ENCODE peak calls at places on chromosomes 3 and 15, in six cellular contexts. One of them, this sample, is unnamed.

GRCh38 chr3:42477696-42478095 is 24.7 kb upstream of the VIPR1 start:
- DNase-seq in IMR-90: no peak
- DNase-seq in cardiac fibroblast: no peak
- DNase-seq in AG10803: no peak
- DNase-seq in B cell: no peak
- DNase-seq in tibial nerve: no peak
- DNase-seq in this sample: no peak

GRCh38 chr3:183148056-183148455 is 14.5 kb downstream of the LAMP3 start:
- DNase-seq in IMR-90: peak
- DNase-seq in cardiac fibroblast: peak
- DNase-seq in AG10803: peak
- DNase-seq in B cell: no peak
- DNase-seq in tibial nerve: no peak
- DNase-seq in this sample: no peak

GRCh38 chr3:188153498-188153948 is 434 bp upstream of the LPP start:
- DNase-seq in IMR-90: peak
- DNase-seq in cardiac fibroblast: peak
- DNase-seq in AG10803: peak
- DNase-seq in B cell: no peak
- DNase-seq in tibial nerve: peak
- DNase-seq in this sample: peak

GRCh38 chr3:23085256-23085655 is 117.9 kb upstream of the UBE2E2 start:
- DNase-seq in IMR-90: no peak
- DNase-seq in cardiac fibroblast: peak
- DNase-seq in AG10803: no peak
- DNase-seq in B cell: no peak
- DNase-seq in tibial nerve: no peak
- DNase-seq in this sample: no peak

GRCh38 chr3:111954228-111954990 is 24.4 kb upstream of the ABHD10 start:
- DNase-seq in IMR-90: peak
- DNase-seq in cardiac fibroblast: no peak
- DNase-seq in AG10803: peak
- DNase-seq in B cell: no peak
- DNase-seq in tibial nerve: no peak
- DNase-seq in this sample: no peak

GRCh38 chr3:70531063-70531657 is 218.7 kb upstream of the MDFIC2 start:
- DNase-seq in IMR-90: peak
- DNase-seq in cardiac fibroblast: peak
- DNase-seq in AG10803: peak
- DNase-seq in B cell: peak
- DNase-seq in tibial nerve: no peak
- DNase-seq in this sample: no peak

GRCh38 chr15:89387140-89387903 is 52.7 kb upstream of the POLG start:
- DNase-seq in IMR-90: no peak
- DNase-seq in cardiac fibroblast: no peak
- DNase-seq in AG10803: no peak
- DNase-seq in B cell: no peak
- DNase-seq in tibial nerve: no peak
- DNase-seq in this sample: no peak

GRCh38 chr3:10408680-10409079 is 87.8 kb upstream of the SEC13 start:
- DNase-seq in IMR-90: peak
- DNase-seq in cardiac fibroblast: peak
- DNase-seq in AG10803: no peak
- DNase-seq in B cell: no peak
- DNase-seq in tibial nerve: no peak
- DNase-seq in this sample: no peak

GRCh38 chr3:18134386-18135082 is 290.6 kb downstream of the SATB1 start:
- DNase-seq in IMR-90: peak
- DNase-seq in cardiac fibroblast: peak
- DNase-seq in AG10803: peak
- DNase-seq in B cell: no peak
- DNase-seq in tibial nerve: no peak
- DNase-seq in this sample: no peak

GRCh38 chr3:25473246-25473645 is 45.2 kb downstream of the RARB start:
- DNase-seq in IMR-90: no peak
- DNase-seq in cardiac fibroblast: no peak
- DNase-seq in AG10803: no peak
- DNase-seq in B cell: no peak
- DNase-seq in tibial nerve: no peak
- DNase-seq in this sample: no peak

GRCh38 chr3:107676469-107677309 is 153.9 kb downstream of the BBX start:
- DNase-seq in IMR-90: peak
- DNase-seq in cardiac fibroblast: peak
- DNase-seq in AG10803: peak
- DNase-seq in B cell: peak
- DNase-seq in tibial nerve: no peak
- DNase-seq in this sample: no peak

GRCh38 chr3:119774419-119774818 is 7.5 kb upstream of the NR1I2 start:
- DNase-seq in IMR-90: no peak
- DNase-seq in cardiac fibroblast: no peak
- DNase-seq in AG10803: no peak
- DNase-seq in B cell: no peak
- DNase-seq in tibial nerve: no peak
- DNase-seq in this sample: no peak

GRCh38 chr3:127217594-127218456 is 24.9 kb downstream of the PRR23E start:
- DNase-seq in IMR-90: peak
- DNase-seq in cardiac fibroblast: peak
- DNase-seq in AG10803: peak
- DNase-seq in B cell: no peak
- DNase-seq in tibial nerve: no peak
- DNase-seq in this sample: no peak

GRCh38 chr3:13902648-13903238 is 22.9 kb upstream of the WNT7A start:
- DNase-seq in IMR-90: no peak
- DNase-seq in cardiac fibroblast: no peak
- DNase-seq in AG10803: no peak
- DNase-seq in B cell: no peak
- DNase-seq in tibial nerve: no peak
- DNase-seq in this sample: no peak

GRCh38 chr3:46662771-46663551 is 30.5 kb downstream of the ALS2CL start:
- DNase-seq in IMR-90: peak
- DNase-seq in cardiac fibroblast: peak
- DNase-seq in AG10803: peak
- DNase-seq in B cell: no peak
- DNase-seq in tibial nerve: peak
- DNase-seq in this sample: no peak

GRCh38 chr3:101690972-101691371 is 4.5 kb upstream of the RPL24 start:
- DNase-seq in IMR-90: no peak
- DNase-seq in cardiac fibroblast: no peak
- DNase-seq in AG10803: no peak
- DNase-seq in B cell: no peak
- DNase-seq in tibial nerve: no peak
- DNase-seq in this sample: no peak

GRCh38 chr15:68640791-68641331 is 62.1 kb downstream of the CORO2B start:
- DNase-seq in IMR-90: no peak
- DNase-seq in cardiac fibroblast: no peak
- DNase-seq in AG10803: no peak
- DNase-seq in B cell: no peak
- DNase-seq in tibial nerve: no peak
- DNase-seq in this sample: peak

GRCh38 chr3:5657109-5657508 is 469.6 kb downstream of the EDEM1 start:
- DNase-seq in IMR-90: no peak
- DNase-seq in cardiac fibroblast: no peak
- DNase-seq in AG10803: no peak
- DNase-seq in B cell: no peak
- DNase-seq in tibial nerve: no peak
- DNase-seq in this sample: no peak

GRCh38 chr3:45545476-45545875 is 49.1 kb upstream of the LIMD1 start:
- DNase-seq in IMR-90: peak
- DNase-seq in cardiac fibroblast: peak
- DNase-seq in AG10803: peak
- DNase-seq in B cell: no peak
- DNase-seq in tibial nerve: no peak
- DNase-seq in this sample: no peak

GRCh38 chr15:90211440-90212168 is 10.5 kb downstream of the SEMA4B start:
- DNase-seq in IMR-90: peak
- DNase-seq in cardiac fibroblast: peak
- DNase-seq in AG10803: no peak
- DNase-seq in B cell: no peak
- DNase-seq in tibial nerve: no peak
- DNase-seq in this sample: no peak

GRCh38 chr15:65791335-65792129 is 561 bp downstream of the DENND4A start:
- DNase-seq in IMR-90: no peak
- DNase-seq in cardiac fibroblast: peak
- DNase-seq in AG10803: no peak
- DNase-seq in B cell: peak
- DNase-seq in tibial nerve: peak
- DNase-seq in this sample: peak

GRCh38 chr3:197501496-197501878 is 54.3 kb downstream of the BDH1 start:
- DNase-seq in IMR-90: peak
- DNase-seq in cardiac fibroblast: peak
- DNase-seq in AG10803: peak
- DNase-seq in B cell: no peak
- DNase-seq in tibial nerve: no peak
- DNase-seq in this sample: no peak

GRCh38 chr3:107942244-107942643 is 148.6 kb downstream of the CD47 start:
- DNase-seq in IMR-90: peak
- DNase-seq in cardiac fibroblast: peak
- DNase-seq in AG10803: no peak
- DNase-seq in B cell: no peak
- DNase-seq in tibial nerve: no peak
- DNase-seq in this sample: no peak

GRCh38 chr3:149473314-149473990 is 1.0 kb upstream of the TM4SF4 start:
- DNase-seq in IMR-90: peak
- DNase-seq in cardiac fibroblast: peak
- DNase-seq in AG10803: peak
- DNase-seq in B cell: no peak
- DNase-seq in tibial nerve: no peak
- DNase-seq in this sample: peak

GRCh38 chr15:52496175-52496574 is 32.5 kb downstream of the MYO5A start:
- DNase-seq in IMR-90: no peak
- DNase-seq in cardiac fibroblast: no peak
- DNase-seq in AG10803: no peak
- DNase-seq in B cell: no peak
- DNase-seq in tibial nerve: no peak
- DNase-seq in this sample: no peak

DNA sequence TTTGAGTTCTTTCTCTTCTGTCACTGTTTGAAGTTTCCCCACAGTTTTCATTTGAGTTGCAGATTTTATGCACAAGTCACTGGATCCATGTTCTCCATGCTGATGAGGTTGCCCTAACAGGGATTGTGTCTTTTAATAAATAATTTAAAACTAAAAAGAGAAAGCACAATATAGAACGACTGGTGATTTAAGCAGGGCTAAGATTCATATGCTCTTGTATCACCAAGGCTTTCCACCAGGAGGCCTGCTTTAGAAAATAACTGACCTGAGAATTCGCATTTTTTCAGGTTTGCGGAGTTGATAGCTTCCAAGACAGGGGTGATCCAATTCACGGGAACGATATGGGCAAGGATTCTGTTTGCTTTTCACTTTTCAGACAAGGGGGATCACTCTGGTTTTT is 252.0 kb upstream of the VEPH1 start:
- DNase-seq in IMR-90: no peak
- DNase-seq in cardiac fibroblast: peak
- DNase-seq in AG10803: no peak
- DNase-seq in B cell: no peak
- DNase-seq in tibial nerve: no peak
- DNase-seq in this sample: no peak
- TF ChIP-seq CTCF in IMR-90: peak
- TF ChIP-seq CTCF in cardiac fibroblast: peak
- TF ChIP-seq CTCF in AG10803: peak
- TF ChIP-seq CTCF in B cell: no peak
- TF ChIP-seq CTCF in tibial nerve: no peak
- TF ChIP-seq CTCF in this sample: no peak

GRCh38 chr3:128847631-128848370 is 31.6 kb upstream of the ACAD9 start:
- DNase-seq in IMR-90: no peak
- DNase-seq in cardiac fibroblast: no peak
- DNase-seq in AG10803: no peak
- DNase-seq in B cell: no peak
- DNase-seq in tibial nerve: no peak
- DNase-seq in this sample: no peak

GRCh38 chr3:128845119-128845518 is 34.3 kb upstream of the ACAD9 start:
- DNase-seq in IMR-90: no peak
- DNase-seq in cardiac fibroblast: no peak
- DNase-seq in AG10803: no peak
- DNase-seq in B cell: no peak
- DNase-seq in tibial nerve: no peak
- DNase-seq in this sample: no peak

GRCh38 chr3:128846501-128846900 is 32.9 kb upstream of the ACAD9 start:
- DNase-seq in IMR-90: no peak
- DNase-seq in cardiac fibroblast: no peak
- DNase-seq in AG10803: no peak
- DNase-seq in B cell: no peak
- DNase-seq in tibial nerve: no peak
- DNase-seq in this sample: no peak

GRCh38 chr3:128844502-128844901 is 34.9 kb upstream of the ACAD9 start:
- DNase-seq in IMR-90: no peak
- DNase-seq in cardiac fibroblast: no peak
- DNase-seq in AG10803: no peak
- DNase-seq in B cell: no peak
- DNase-seq in tibial nerve: no peak
- DNase-seq in this sample: no peak

GRCh38 chr3:128845695-128846491 is 33.5 kb upstream of the ACAD9 start:
- DNase-seq in IMR-90: peak
- DNase-seq in cardiac fibroblast: peak
- DNase-seq in AG10803: peak
- DNase-seq in B cell: peak
- DNase-seq in tibial nerve: peak
- DNase-seq in this sample: peak
- TF ChIP-seq CTCF in IMR-90: peak
- TF ChIP-seq CTCF in cardiac fibroblast: peak
- TF ChIP-seq CTCF in AG10803: peak
- TF ChIP-seq CTCF in B cell: peak
- TF ChIP-seq CTCF in tibial nerve: peak
- TF ChIP-seq CTCF in this sample: peak

GRCh38 chr3:161449784-161450183 is 46.8 kb upstream of the OTOL1 start:
- DNase-seq in IMR-90: no peak
- DNase-seq in cardiac fibroblast: no peak
- DNase-seq in AG10803: no peak
- DNase-seq in B cell: no peak
- DNase-seq in tibial nerve: no peak
- DNase-seq in this sample: no peak
- TF ChIP-seq CTCF in IMR-90: no peak
- TF ChIP-seq CTCF in cardiac fibroblast: no peak
- TF ChIP-seq CTCF in AG10803: no peak
- TF ChIP-seq CTCF in B cell: no peak
- TF ChIP-seq CTCF in tibial nerve: no peak
- TF ChIP-seq CTCF in this sample: no peak

GRCh38 chr15:79195802-79196201 is 86.7 kb upstream of the ANKRD34C start:
- DNase-seq in IMR-90: no peak
- DNase-seq in cardiac fibroblast: no peak
- DNase-seq in AG10803: no peak
- DNase-seq in B cell: no peak
- DNase-seq in tibial nerve: no peak
- DNase-seq in this sample: no peak

GRCh38 chr15:79193157-79193948 is 89.2 kb upstream of the ANKRD34C start:
- DNase-seq in IMR-90: no peak
- DNase-seq in cardiac fibroblast: no peak
- DNase-seq in AG10803: no peak
- DNase-seq in B cell: no peak
- DNase-seq in tibial nerve: no peak
- DNase-seq in this sample: no peak

GRCh38 chr15:79194386-79194785 is 88.1 kb upstream of the ANKRD34C start:
- DNase-seq in IMR-90: no peak
- DNase-seq in cardiac fibroblast: no peak
- DNase-seq in AG10803: no peak
- DNase-seq in B cell: no peak
- DNase-seq in tibial nerve: no peak
- DNase-seq in this sample: no peak

GRCh38 chr15:79197285-79197684 is 85.2 kb upstream of the ANKRD34C start:
- DNase-seq in IMR-90: no peak
- DNase-seq in cardiac fibroblast: no peak
- DNase-seq in AG10803: no peak
- DNase-seq in B cell: no peak
- DNase-seq in tibial nerve: no peak
- DNase-seq in this sample: no peak

GRCh38 chr15:79195239-79195638 is 87.3 kb upstream of the ANKRD34C start:
- DNase-seq in IMR-90: no peak
- DNase-seq in cardiac fibroblast: no peak
- DNase-seq in AG10803: no peak
- DNase-seq in B cell: no peak
- DNase-seq in tibial nerve: no peak
- DNase-seq in this sample: no peak
- TF ChIP-seq CTCF in IMR-90: no peak
- TF ChIP-seq CTCF in cardiac fibroblast: no peak
- TF ChIP-seq CTCF in AG10803: no peak
- TF ChIP-seq CTCF in B cell: no peak
- TF ChIP-seq CTCF in tibial nerve: no peak
- TF ChIP-seq CTCF in this sample: no peak

This sample was measured in tibial artery.